ENCODE peak calls at places on chromosomes 12 and 14, in five cellular contexts. K is HepG2, V is GM12878, T is K562, N is SK-N-SH. F is an unnamed sample.
A peak's percentile ranks its signal among the peaks of the same experiment; 100 is the strongest.

GRCh38 chr14:32020882-32021281 is 56.2 kb upstream of the ARHGAP5 start:
- DNase-seq in K (no peak), V (no peak), T (peak; percentile 28), N (no peak), F (no peak)

GRCh38 chr12:120598674-120599463 is 17.7 kb upstream of the POP5 start:
- DNase-seq in K (peak; percentile 41), V (no peak), T (peak; percentile 28), N (no peak), F (no peak)

GRCh38 chr12:113056631-113057488 is at the start of gene DTX1:
- DNase-seq in K (no peak), V (no peak), T (no peak), N (peak; percentile 88), F (no peak)

GRCh38 chr14:85125331-85125730 is 404.6 kb upstream of the FLRT2 start:
- DNase-seq in K (no peak), V (no peak), T (no peak), N (no peak), F (no peak)

GRCh38 chr12:69254046-69254445 is 14.7 kb downstream of the CPSF6 start:
- DNase-seq in K (peak; percentile 55), V (peak; percentile 51), T (peak; percentile 62), N (peak; percentile 42), F (peak; percentile 20)

GRCh38 chr12:74889563-74890236 is 319.9 kb downstream of the KCNC2 start:
- DNase-seq in K (no peak), V (no peak), T (no peak), N (no peak), F (no peak)

GRCh38 chr12:102631274-102631673 is 150.9 kb upstream of the IGF1 start:
- DNase-seq in K (no peak), V (no peak), T (no peak), N (no peak), F (no peak)

GRCh38 chr12:51977320-51977753 is 25.8 kb downstream of the ACVR1B start:
- DNase-seq in K (peak; percentile 27), V (no peak), T (no peak), N (no peak), F (no peak)

GRCh38 chr14:32343926-32344430 is 14.9 kb downstream of the AKAP6 start:
- DNase-seq in K (no peak), V (no peak), T (no peak), N (no peak), F (no peak)

GRCh38 chr14:71300474-71301359 is 393.5 kb downstream of the PCNX1 start:
- DNase-seq in K (no peak), V (no peak), T (no peak), N (no peak), F (no peak)

GRCh38 chr12:74538491-74539258 is 1.0 kb downstream of the ATXN7L3B start:
- DNase-seq in K (no peak), V (no peak), T (peak; percentile 33), N (peak; percentile 11), F (peak; percentile 6)

GRCh38 chr12:132554857-132555630 is 55.3 kb downstream of the LRCOL1 start:
- DNase-seq in K (peak; percentile 16), V (no peak), T (peak; percentile 74), N (peak; percentile 61), F (peak; percentile 62)

GRCh38 chr12:87820524-87821194 is 208.5 kb downstream of the C12orf50 start:
- DNase-seq in K (no peak), V (no peak), T (no peak), N (no peak), F (no peak)

GRCh38 chr12:118456741-118457140 is 80.4 kb downstream of the SUDS3 start:
- DNase-seq in K (no peak), V (no peak), T (no peak), N (no peak), F (no peak)

GRCh38 chr12:118103231-118103600 is 595 bp downstream of the VSIG10 start:
- DNase-seq in K (no peak), V (no peak), T (no peak), N (no peak), F (peak; percentile 32)

GRCh38 chr14:60514378-60515243 is 5.7 kb downstream of the SIX6 start:
- DNase-seq in K (peak; percentile 41), V (no peak), T (peak; percentile 9), N (peak; percentile 90), F (peak; percentile 74)

GRCh38 chr12:108360487-108360886 is 21.4 kb upstream of the CMKLR1 start:
- DNase-seq in K (no peak), V (peak; percentile 84), T (no peak), N (no peak), F (no peak)

GRCh38 chr14:72706485-72706884 is 187.4 kb downstream of the DPF3 start:
- DNase-seq in K (no peak), V (no peak), T (no peak), N (no peak), F (no peak)

GRCh38 chr12:111010061-111010460 is 89.7 kb upstream of the MYL2 start:
- DNase-seq in K (no peak), V (no peak), T (no peak), N (no peak), F (no peak)

GRCh38 chr12:570237-570925 is 92.9 kb downstream of the NINJ2 start:
- DNase-seq in K (peak; percentile 77), V (no peak), T (peak; percentile 62), N (peak; percentile 81), F (peak; percentile 37)

GRCh38 chr12:43914923-43915468 is 79.1 kb downstream of the TMEM117 start:
- DNase-seq in K (peak; percentile 10), V (no peak), T (peak; percentile 3), N (no peak), F (peak; percentile 12)

GRCh38 chr12:84166812-84167211 is 745.8 kb downstream of the SLC6A15 start:
- DNase-seq in K (no peak), V (no peak), T (no peak), N (no peak), F (no peak)

GRCh38 chr12:52305921-52306705 is 14.8 kb upstream of the KRT81 start:
- DNase-seq in K (no peak), V (no peak), T (no peak), N (no peak), F (no peak)

GRCh38 chr12:32270818-32271710 is 128.3 kb upstream of the FGD4 start:
- DNase-seq in K (peak; percentile 24), V (no peak), T (no peak), N (peak; percentile 30), F (no peak)

GRCh38 chr12:43277630-43278267 is 274.3 kb downstream of the ADAMTS20 start:
- DNase-seq in K (no peak), V (no peak), T (no peak), N (no peak), F (no peak)

GRCh38 chr12:112370868-112371510 is 11.2 kb downstream of the HECTD4 start:
- DNase-seq in K (peak; percentile 39), V (no peak), T (no peak), N (no peak), F (no peak)

GRCh38 chr12:88782357-88782756 is 202.1 kb upstream of the KITLG start:
- DNase-seq in K (no peak), V (no peak), T (no peak), N (no peak), F (no peak)

GRCh38 chr12:62270384-62270783 is 10.2 kb downstream of the USP15 start:
- DNase-seq in K (no peak), V (no peak), T (no peak), N (no peak), F (no peak)

GRCh38 chr12:98422809-98423208 is 92.6 kb upstream of the TMPO start:
- DNase-seq in K (peak; percentile 29), V (no peak), T (peak; percentile 15), N (no peak), F (no peak)

GRCh38 chr14:90518941-90519256 is 122.1 kb downstream of the CALM1 start:
- DNase-seq in K (peak; percentile 53), V (no peak), T (peak; percentile 65), N (no peak), F (peak; percentile 54)

GRCh38 chr12:754238-754816 is 1.9 kb downstream of the WNK1 start:
- DNase-seq in K (no peak), V (no peak), T (peak; percentile 27), N (no peak), F (no peak)

GRCh38 chr12:1605129-1606020 is 11.0 kb upstream of the FBXL14 start:
- DNase-seq in K (peak; percentile 70), V (no peak), T (peak; percentile 89), N (peak; percentile 79), F (peak; percentile 79)

GRCh38 chr12:51082561-51083139 is 746 bp downstream of the CSRNP2 start:
- DNase-seq in K (peak; percentile 7), V (no peak), T (no peak), N (no peak), F (peak; percentile 37)

GRCh38 chr14:59406454-59407245 is 58.5 kb downstream of the GPR135 start:
- DNase-seq in K (peak; percentile 66), V (no peak), T (peak; percentile 17), N (no peak), F (no peak)

GRCh38 chr12:43292699-43293098 is 259.3 kb downstream of the ADAMTS20 start:
- DNase-seq in K (no peak), V (no peak), T (no peak), N (no peak), F (no peak)

GRCh38 chr14:99065551-99065950 is 206.4 kb downstream of the BCL11B start:
- DNase-seq in K (no peak), V (no peak), T (no peak), N (no peak), F (no peak)
- TF ChIP-seq FOXM1 in K (no peak), V (no peak), T (no peak), N (no peak), F (no peak)

GRCh38 chr14:83047436-83047835 is 1513.8 kb upstream of the SEL1L start:
- DNase-seq in K (no peak), V (no peak), T (no peak), N (no peak), F (no peak)
- TF ChIP-seq FOXM1 in K (no peak), V (no peak), T (no peak), N (no peak), F (no peak)

DNA sequence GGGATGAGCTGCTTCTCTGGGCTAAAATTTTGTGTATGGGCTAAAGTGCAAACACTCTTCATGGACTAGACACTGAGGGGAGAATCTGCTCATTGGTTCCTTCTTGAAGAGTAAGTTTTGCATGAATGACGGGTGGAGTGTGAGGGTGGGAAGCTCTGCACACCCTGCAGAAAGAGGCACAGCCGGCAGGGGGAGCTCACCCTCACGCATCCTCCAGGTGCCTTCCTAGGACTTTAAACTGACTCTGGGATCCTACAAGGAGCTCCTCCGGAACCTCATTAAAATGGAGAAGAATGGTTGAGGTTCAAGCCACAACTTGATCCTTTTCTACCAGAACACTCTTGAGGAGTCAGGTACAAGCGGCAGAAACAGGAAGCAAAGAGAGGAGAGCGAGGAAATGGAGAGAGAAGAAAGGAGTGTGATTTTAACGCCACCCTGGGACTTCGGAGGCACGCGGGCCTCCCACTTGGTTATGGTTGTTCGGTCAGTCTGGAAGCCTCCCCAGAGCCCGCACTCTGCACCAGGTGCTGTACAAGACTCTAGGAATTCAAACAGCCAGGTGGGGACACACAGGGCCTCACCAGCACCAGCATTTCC is 87.5 kb downstream of the SETD3 start:
- DNase-seq in K (peak; percentile 23), V (no peak), T (peak; percentile 56), N (peak; percentile 64), F (peak; percentile 68)
- TF ChIP-seq FOXM1 in K (no peak), V (no peak), T (no peak), N (no peak), F (no peak)

DNA sequence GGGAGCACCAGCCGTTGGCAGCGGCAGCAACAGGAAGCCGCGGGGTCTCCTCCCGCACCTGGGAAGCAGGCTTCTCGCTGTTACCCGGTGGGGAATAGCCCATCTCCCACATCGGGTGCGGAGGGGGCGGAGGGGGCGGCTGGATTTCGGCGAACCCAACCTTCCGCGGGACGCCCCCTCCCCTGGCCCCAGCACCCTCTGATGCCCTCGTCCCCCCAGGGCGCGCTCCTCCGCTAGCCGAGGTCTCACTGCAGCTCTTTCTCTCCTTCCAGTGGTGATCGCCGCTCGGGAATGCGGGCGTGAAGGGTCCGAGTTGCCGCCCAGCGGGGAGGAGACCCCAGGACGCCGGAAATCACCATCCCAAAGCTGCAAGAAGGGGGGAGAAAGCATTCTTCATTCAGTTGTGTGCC is 301 bp downstream of the SAMD4A start:
- DNase-seq in K (no peak), V (no peak), T (peak; percentile 28), N (peak; percentile 76), F (peak; percentile 24)
- TF ChIP-seq FOXM1 in K (no peak), V (no peak), T (no peak), N (no peak), F (no peak)